ENCODE peak calls at places on chromosomes 4 and X, in five cellular contexts. E is psoas muscle, G is WERI-Rb-1, A is mammary epithelial cell, J is astrocyte of the spinal cord. C is an unnamed sample.

GRCh38 chr4:56637791-56638190 is 43.3 kb downstream of the HOPX start:
- DNase-seq in E (no peak), G (no peak), A (no peak), J (no peak), C (no peak)

GRCh38 chr4:110589297-110589696 is 33.6 kb downstream of the PITX2 start:
- DNase-seq in E (no peak), G (no peak), A (no peak), J (no peak), C (no peak)

GRCh38 chrX:72271091-72271490 is 6.0 kb downstream of the RPS4X start:
- DNase-seq in E (no peak), G (no peak), A (no peak), J (no peak), C (no peak)

GRCh38 chr4:26410385-26411293 is 79.6 kb downstream of the CCKAR start:
- DNase-seq in E (no peak), G (peak), A (peak), J (peak), C (peak)

GRCh38 chr4:52889354-52889753 is 27.2 kb downstream of the RASL11B start:
- DNase-seq in E (no peak), G (no peak), A (no peak), J (no peak), C (no peak)

GRCh38 chr4:1381944-1382541 is 24.2 kb downstream of the NKX1-1 start:
- DNase-seq in E (peak), G (peak), A (no peak), J (no peak), C (no peak)

GRCh38 chrX:10854594-10854993 is 234.2 kb upstream of the MID1 start:
- DNase-seq in E (no peak), G (no peak), A (no peak), J (no peak), C (no peak)

GRCh38 chr4:121696140-121696640 is 590 bp downstream of the ANXA5 start:
- DNase-seq in E (peak), G (peak), A (peak), J (peak), C (no peak)

GRCh38 chrX:12685541-12685940 is 105.7 kb upstream of the PRPS2 start:
- DNase-seq in E (no peak), G (no peak), A (peak), J (no peak), C (no peak)

GRCh38 chrX:119790977-119791436 is 423 bp downstream of the RPL39 start:
- DNase-seq in E (no peak), G (peak), A (peak), J (peak), C (no peak)

GRCh38 chr4:7402526-7402925 is 32.2 kb downstream of the PSAPL1 start:
- DNase-seq in E (no peak), G (no peak), A (peak), J (no peak), C (no peak)

GRCh38 chr4:88804234-88804633 is 106.6 kb upstream of the NAP1L5 start:
- DNase-seq in E (no peak), G (no peak), A (no peak), J (no peak), C (no peak)

GRCh38 chr4:13893987-13894386 is 266.5 kb upstream of the BOD1L1 start:
- DNase-seq in E (no peak), G (no peak), A (no peak), J (no peak), C (no peak)

GRCh38 chrX:47191331-47191730 is 2.3 kb upstream of the UBA1 start:
- DNase-seq in E (no peak), G (no peak), A (peak), J (no peak), C (no peak)

GRCh38 chr4:47071863-47072441 is 40.6 kb downstream of the GABRB1 start:
- DNase-seq in E (no peak), G (no peak), A (peak), J (peak), C (peak)

GRCh38 chrX:129653985-129654651 is 638 bp downstream of the APLN start:
- DNase-seq in E (no peak), G (peak), A (peak), J (no peak), C (no peak)

GRCh38 chr4:34250562-34250961 is 1993.8 kb downstream of the ARAP2 start:
- DNase-seq in E (no peak), G (no peak), A (peak), J (peak), C (peak)
- H3K4me3 ChIP-seq in E (no peak), G (no peak), A (no peak), J (no peak), C (no peak)

GRCh38 chrX:34893741-34894140 is 48.9 kb upstream of the FAM47B start:
- DNase-seq in E (no peak), G (no peak), A (no peak), J (no peak), C (no peak)

GRCh38 chrX:34886011-34886410 is 56.6 kb upstream of the FAM47B start:
- DNase-seq in E (no peak), G (no peak), A (no peak), J (no peak), C (no peak)

GRCh38 chrX:34891391-34891790 is 51.2 kb upstream of the FAM47B start:
- DNase-seq in E (no peak), G (no peak), A (no peak), J (no peak), C (no peak)
- H3K4me3 ChIP-seq in E (no peak), G (no peak), A (no peak), J (no peak), C (no peak)

GRCh38 chr4:137375111-137375850 is 157.0 kb downstream of the PCDH18 start:
- DNase-seq in E (no peak), G (no peak), A (no peak), J (no peak), C (no peak)
- H3K4me3 ChIP-seq in E (no peak), G (no peak), A (no peak), J (no peak), C (no peak)

DNA sequence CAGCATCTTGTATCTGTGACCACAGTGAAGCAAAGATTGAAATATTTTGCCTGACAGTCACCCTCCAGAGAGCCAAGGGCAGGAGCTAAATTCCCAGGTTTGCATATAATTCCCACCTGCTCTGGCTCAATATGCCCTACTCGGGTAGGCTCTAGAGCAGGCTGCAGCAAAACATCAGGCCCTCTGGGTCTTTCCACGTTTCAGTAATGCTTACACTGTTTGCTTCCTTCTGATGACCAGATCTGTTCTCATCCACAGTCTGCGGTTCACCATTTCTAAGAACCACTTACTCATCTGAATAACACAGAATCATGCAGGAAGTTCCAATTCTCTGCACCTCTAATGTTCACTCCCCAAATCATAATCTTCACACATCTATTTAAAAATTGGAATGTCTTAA is 141.4 kb downstream of the PPP3CA start:
- DNase-seq in E (no peak), G (no peak), A (peak), J (peak), C (no peak)
- H3K4me3 ChIP-seq in E (no peak), G (no peak), A (no peak), J (no peak), C (no peak)

GRCh38 chr4:108173599-108174057 is 4.9 kb upstream of the LEF1 start:
- DNase-seq in E (no peak), G (no peak), A (no peak), J (no peak), C (no peak)
- H3K4me3 ChIP-seq in E (peak), G (peak), A (no peak), J (peak), C (peak)

DNA sequence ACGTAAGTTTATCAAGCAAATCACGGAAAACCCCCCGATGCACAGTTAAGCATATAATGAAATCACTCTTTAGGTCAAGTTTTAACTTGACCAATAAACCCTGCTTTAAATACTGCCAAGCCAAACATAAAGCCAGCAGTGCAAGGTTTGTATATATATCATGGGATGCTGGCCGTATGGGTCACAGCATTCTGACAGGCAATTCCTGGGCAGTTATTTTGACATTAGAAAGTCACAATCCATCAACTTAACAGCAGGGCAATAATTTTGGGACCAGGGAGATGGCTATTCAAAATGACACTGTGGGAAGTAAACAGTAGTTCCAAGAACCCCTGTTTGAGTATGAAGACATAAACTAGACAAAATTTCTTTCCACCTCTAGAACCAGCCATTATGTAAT is 116.9 kb downstream of the ZNF827 start:
- DNase-seq in E (no peak), G (no peak), A (no peak), J (no peak), C (no peak)
- H3K4me3 ChIP-seq in E (no peak), G (no peak), A (no peak), J (no peak), C (no peak)

GRCh38 chr4:169976951-169977350 is 49.2 kb downstream of the MFAP3L start:
- DNase-seq in E (no peak), G (no peak), A (no peak), J (no peak), C (no peak)
- H3K4me3 ChIP-seq in E (no peak), G (no peak), A (no peak), J (no peak), C (no peak)

C was measured in HFF-Myc.